ENCODE peak calls at places on chromosomes 13 and 19, in six cellular contexts. One of them, this sample, is unnamed.

GRCh38 chr19:5470264-5470671 is 15.1 kb downstream of the ZNRF4 start:
- DNase-seq in GOT3: no peak
- DNase-seq in AG04449: no peak
- DNase-seq in DMS53: no peak
- DNase-seq in activated naive CD8-positive, alpha-beta T cell treated with anti-CD3 and anti-CD28 coated beads for 36 hours: no peak
- DNase-seq in DMS79 treated with DMSO at 0.1 percent for 48 hours: peak
- DNase-seq in this sample: no peak

GRCh38 chr13:29607465-29607864 is 12.0 kb upstream of the SLC7A1 start:
- DNase-seq in GOT3: no peak
- DNase-seq in AG04449: no peak
- DNase-seq in DMS53: no peak
- DNase-seq in activated naive CD8-positive, alpha-beta T cell treated with anti-CD3 and anti-CD28 coated beads for 36 hours: no peak
- DNase-seq in DMS79 treated with DMSO at 0.1 percent for 48 hours: no peak
- DNase-seq in this sample: no peak

GRCh38 chr19:6948884-6949283 is 61.5 kb downstream of the ADGRE1 start:
- DNase-seq in GOT3: no peak
- DNase-seq in AG04449: no peak
- DNase-seq in DMS53: no peak
- DNase-seq in activated naive CD8-positive, alpha-beta T cell treated with anti-CD3 and anti-CD28 coated beads for 36 hours: no peak
- DNase-seq in DMS79 treated with DMSO at 0.1 percent for 48 hours: no peak
- DNase-seq in this sample: no peak

GRCh38 chr19:17938092-17938845 is 5.5 kb downstream of the CCDC124 start:
- DNase-seq in GOT3: peak
- DNase-seq in AG04449: peak
- DNase-seq in DMS53: peak
- DNase-seq in activated naive CD8-positive, alpha-beta T cell treated with anti-CD3 and anti-CD28 coated beads for 36 hours: peak
- DNase-seq in DMS79 treated with DMSO at 0.1 percent for 48 hours: peak
- DNase-seq in this sample: peak

GRCh38 chr13:114089341-114089740 is 43.1 kb downstream of the RASA3 start:
- DNase-seq in GOT3: no peak
- DNase-seq in AG04449: no peak
- DNase-seq in DMS53: no peak
- DNase-seq in activated naive CD8-positive, alpha-beta T cell treated with anti-CD3 and anti-CD28 coated beads for 36 hours: no peak
- DNase-seq in DMS79 treated with DMSO at 0.1 percent for 48 hours: no peak
- DNase-seq in this sample: peak

GRCh38 chr13:110509478-110509926 is 52.0 kb downstream of the RAB20 start:
- DNase-seq in GOT3: no peak
- DNase-seq in AG04449: no peak
- DNase-seq in DMS53: peak
- DNase-seq in activated naive CD8-positive, alpha-beta T cell treated with anti-CD3 and anti-CD28 coated beads for 36 hours: no peak
- DNase-seq in DMS79 treated with DMSO at 0.1 percent for 48 hours: peak
- DNase-seq in this sample: peak

GRCh38 chr13:109383683-109384082 is 402.7 kb downstream of the IRS2 start:
- DNase-seq in GOT3: no peak
- DNase-seq in AG04449: peak
- DNase-seq in DMS53: no peak
- DNase-seq in activated naive CD8-positive, alpha-beta T cell treated with anti-CD3 and anti-CD28 coated beads for 36 hours: no peak
- DNase-seq in DMS79 treated with DMSO at 0.1 percent for 48 hours: no peak
- DNase-seq in this sample: no peak

GRCh38 chr13:23570931-23571330 is 719 bp downstream of the TNFRSF19 start:
- DNase-seq in GOT3: no peak
- DNase-seq in AG04449: no peak
- DNase-seq in DMS53: peak
- DNase-seq in activated naive CD8-positive, alpha-beta T cell treated with anti-CD3 and anti-CD28 coated beads for 36 hours: no peak
- DNase-seq in DMS79 treated with DMSO at 0.1 percent for 48 hours: peak
- DNase-seq in this sample: no peak

GRCh38 chr13:48402325-48402962 is 10.5 kb downstream of the LPAR6 start:
- DNase-seq in GOT3: no peak
- DNase-seq in AG04449: no peak
- DNase-seq in DMS53: no peak
- DNase-seq in activated naive CD8-positive, alpha-beta T cell treated with anti-CD3 and anti-CD28 coated beads for 36 hours: no peak
- DNase-seq in DMS79 treated with DMSO at 0.1 percent for 48 hours: no peak
- DNase-seq in this sample: no peak

GRCh38 chr13:23695711-23696512 is 125.7 kb downstream of the TNFRSF19 start:
- DNase-seq in GOT3: no peak
- DNase-seq in AG04449: no peak
- DNase-seq in DMS53: no peak
- DNase-seq in activated naive CD8-positive, alpha-beta T cell treated with anti-CD3 and anti-CD28 coated beads for 36 hours: peak
- DNase-seq in DMS79 treated with DMSO at 0.1 percent for 48 hours: no peak
- DNase-seq in this sample: peak

GRCh38 chr19:37905936-37906867 is at the start of gene WDR87:
- DNase-seq in GOT3: no peak
- DNase-seq in AG04449: no peak
- DNase-seq in DMS53: peak
- DNase-seq in activated naive CD8-positive, alpha-beta T cell treated with anti-CD3 and anti-CD28 coated beads for 36 hours: peak
- DNase-seq in DMS79 treated with DMSO at 0.1 percent for 48 hours: peak
- DNase-seq in this sample: peak